ENCODE peak calls at places on chromosomes 7 and 10, in ten cellular contexts. A is tibial nerve, X is body of pancreas, H is neuronal stem cell, B is K562, O is tibial artery, F is AG04450, C is ovary, K is small intestine, M is hepatocyte. I is an unnamed sample.

GRCh38 chr7:2802082-2802481 is 42.0 kb downstream of the GNA12 start:
- DNase-seq in A (no peak), X (no peak), H (no peak), B (no peak), O (no peak), F (no peak), C (no peak), K (no peak), M (no peak), I (no peak)

GRCh38 chr7:1055084-1055450 is 10.7 kb downstream of the GPR146 start:
- DNase-seq in A (no peak), X (no peak), H (no peak), B (peak; percentile 83), O (peak; percentile 83), F (peak; percentile 8), C (peak; percentile 88), K (no peak), M (peak; percentile 50), I (peak; percentile 94)

GRCh38 chr10:110141185-110141584 is 66.2 kb upstream of the MXI1 start:
- DNase-seq in A (no peak), X (no peak), H (no peak), B (no peak), O (no peak), F (no peak), C (no peak), K (peak; percentile 95), M (peak; percentile 44), I (no peak)

GRCh38 chr10:86265877-86266259 is 100.7 kb downstream of the GRID1 start:
- DNase-seq in A (no peak), X (no peak), H (no peak), B (no peak), O (peak; percentile 39), F (no peak), C (no peak), K (no peak), M (no peak), I (no peak)

GRCh38 chr7:38492010-38492409 is 139.2 kb downstream of the AMPH start:
- DNase-seq in A (no peak), X (no peak), H (no peak), B (no peak), O (no peak), F (no peak), C (no peak), K (no peak), M (no peak), I (no peak)

GRCh38 chr7:17299477-17299991 is 1.1 kb downstream of the AHR start:
- DNase-seq in A (no peak), X (no peak), H (peak; percentile 24), B (no peak), O (no peak), F (no peak), C (no peak), K (peak; percentile 51), M (peak; percentile 15), I (no peak)

GRCh38 chr10:4459531-4459930 is 366.5 kb upstream of the AKR1E2 start:
- DNase-seq in A (no peak), X (no peak), H (no peak), B (no peak), O (no peak), F (no peak), C (no peak), K (peak; percentile 83), M (peak; percentile 76), I (no peak)

GRCh38 chr7:265998-266850 is 23.7 kb upstream of the FOXL3 start:
- DNase-seq in A (no peak), X (no peak), H (no peak), B (no peak), O (no peak), F (no peak), C (no peak), K (peak; percentile 30), M (no peak), I (no peak)

DNA sequence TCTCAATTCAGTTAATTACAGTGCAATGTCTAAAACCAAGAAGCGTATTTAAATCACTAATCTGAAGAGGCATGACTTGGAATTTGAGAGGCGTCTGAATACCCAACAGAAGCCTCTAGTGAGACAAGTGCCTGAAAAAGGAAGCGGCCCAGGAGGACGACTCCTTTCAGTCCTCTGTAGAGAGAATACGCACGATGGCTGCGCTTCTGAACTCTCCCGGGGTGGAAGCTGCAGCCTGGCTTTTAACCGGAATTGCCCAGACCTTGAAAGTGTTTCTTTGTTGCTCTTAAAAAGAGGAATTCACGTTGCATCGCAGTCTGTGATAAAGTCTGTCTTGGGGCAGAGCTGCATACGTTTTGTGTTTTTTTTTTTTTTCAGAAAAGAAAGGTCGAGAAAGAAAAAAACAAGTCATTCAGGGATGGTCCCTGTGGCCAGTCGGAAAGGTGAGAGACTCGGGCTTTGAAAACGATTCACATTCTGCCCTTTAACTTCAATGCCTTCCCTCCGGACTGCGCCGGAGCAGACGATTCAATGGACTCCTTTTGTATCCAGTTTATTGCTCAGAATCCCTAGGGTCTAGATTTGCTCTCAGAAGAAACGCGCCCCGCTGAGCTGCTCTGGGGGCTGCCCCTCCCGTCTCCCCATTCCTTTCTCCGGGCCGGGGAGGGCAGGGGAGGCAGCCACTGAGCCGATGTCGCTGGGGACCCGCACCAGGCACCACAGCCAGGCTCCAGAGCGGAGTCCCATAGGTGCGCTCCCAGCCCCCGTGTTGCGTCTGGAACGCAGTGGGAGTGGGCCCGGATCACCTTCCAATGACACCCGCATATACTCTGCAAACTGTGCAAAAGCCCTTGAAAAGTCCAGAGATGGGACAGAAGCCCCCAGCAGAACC is 994 bp upstream of the PTF1A start:
- DNase-seq in A (no peak), X (peak; percentile 41), H (no peak), B (no peak), O (no peak), F (no peak), C (no peak), K (no peak), M (no peak), I (no peak)
- H3K27me3 ChIP-seq in A (peaks cover 84% of the 10 kb centered on the region), X (no peaks in the 10 kb centered on the region), H (peaks cover 94% of the 10 kb centered on the region), B (peaks cover 9% of the 10 kb centered on the region), O (peaks cover 70% of the 10 kb centered on the region), F (peaks cover 39% of the 10 kb centered on the region), C (no peaks in the 10 kb centered on the region), K (peaks cover 29% of the 10 kb centered on the region), M (peaks cover 82% of the 10 kb centered on the region), I (peaks cover 66% of the 10 kb centered on the region)

GRCh38 chr7:158280467-158281154 is 307.0 kb downstream of the PTPRN2 start:
- DNase-seq in A (no peak), X (no peak), H (no peak), B (no peak), O (peak; percentile 31), F (no peak), C (no peak), K (no peak), M (no peak), I (no peak)

GRCh38 chr7:158276414-158277218 is 311.0 kb downstream of the PTPRN2 start:
- DNase-seq in A (no peak), X (no peak), H (no peak), B (no peak), O (peak; percentile 46), F (no peak), C (no peak), K (no peak), M (no peak), I (no peak)

GRCh38 chr7:158277219-158278141 is 310.1 kb downstream of the PTPRN2 start:
- DNase-seq in A (no peak), X (no peak), H (no peak), B (no peak), O (peak; percentile 54), F (no peak), C (no peak), K (no peak), M (no peak), I (no peak)

GRCh38 chr7:158279539-158280466 is 307.8 kb downstream of the PTPRN2 start:
- DNase-seq in A (no peak), X (no peak), H (no peak), B (no peak), O (peak; percentile 53), F (no peak), C (no peak), K (no peak), M (no peak), I (no peak)

DNA sequence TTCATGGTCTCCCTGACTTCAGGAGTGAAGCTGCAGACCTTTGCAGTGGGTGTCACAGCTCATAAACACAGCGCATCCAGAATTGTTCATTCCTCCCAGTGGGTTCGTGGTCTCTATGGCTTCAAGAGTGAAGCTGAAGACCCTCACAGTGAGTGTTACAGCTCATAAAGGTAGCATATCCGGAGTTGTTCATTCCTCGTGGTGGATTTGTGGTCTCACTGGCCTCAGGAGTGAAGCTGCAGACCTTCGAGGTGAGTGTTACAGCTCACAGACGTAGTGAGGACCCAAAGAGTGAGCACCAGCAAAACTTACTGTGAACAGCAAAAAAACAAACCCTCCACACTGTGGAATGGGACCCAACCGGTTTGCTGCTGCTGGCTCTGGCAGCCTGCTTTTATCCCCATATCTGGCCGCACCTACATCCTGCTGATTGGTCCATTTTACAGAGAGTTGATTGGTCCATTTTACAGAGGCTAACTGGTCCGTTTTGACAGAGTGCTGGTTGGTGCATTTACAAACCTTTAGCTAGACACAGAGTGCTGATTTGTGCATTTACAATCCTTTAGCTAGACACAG is 308.8 kb downstream of the PTPRN2 start:
- DNase-seq in A (no peak), X (no peak), H (no peak), B (no peak), O (peak; percentile 5), F (no peak), C (no peak), K (no peak), M (no peak), I (no peak)
- H3K9me3 ChIP-seq in A (peaks cover 13% of the 10 kb centered on the region), X (no peaks in the 10 kb centered on the region), H (peaks cover 8% of the 10 kb centered on the region), B (no peaks in the 10 kb centered on the region), O (no peaks in the 10 kb centered on the region), F (peaks cover 94% of the 10 kb centered on the region), C (no peaks in the 10 kb centered on the region), K (no peaks in the 10 kb centered on the region), M (no peaks in the 10 kb centered on the region), I (no peaks in the 10 kb centered on the region)

DNA sequence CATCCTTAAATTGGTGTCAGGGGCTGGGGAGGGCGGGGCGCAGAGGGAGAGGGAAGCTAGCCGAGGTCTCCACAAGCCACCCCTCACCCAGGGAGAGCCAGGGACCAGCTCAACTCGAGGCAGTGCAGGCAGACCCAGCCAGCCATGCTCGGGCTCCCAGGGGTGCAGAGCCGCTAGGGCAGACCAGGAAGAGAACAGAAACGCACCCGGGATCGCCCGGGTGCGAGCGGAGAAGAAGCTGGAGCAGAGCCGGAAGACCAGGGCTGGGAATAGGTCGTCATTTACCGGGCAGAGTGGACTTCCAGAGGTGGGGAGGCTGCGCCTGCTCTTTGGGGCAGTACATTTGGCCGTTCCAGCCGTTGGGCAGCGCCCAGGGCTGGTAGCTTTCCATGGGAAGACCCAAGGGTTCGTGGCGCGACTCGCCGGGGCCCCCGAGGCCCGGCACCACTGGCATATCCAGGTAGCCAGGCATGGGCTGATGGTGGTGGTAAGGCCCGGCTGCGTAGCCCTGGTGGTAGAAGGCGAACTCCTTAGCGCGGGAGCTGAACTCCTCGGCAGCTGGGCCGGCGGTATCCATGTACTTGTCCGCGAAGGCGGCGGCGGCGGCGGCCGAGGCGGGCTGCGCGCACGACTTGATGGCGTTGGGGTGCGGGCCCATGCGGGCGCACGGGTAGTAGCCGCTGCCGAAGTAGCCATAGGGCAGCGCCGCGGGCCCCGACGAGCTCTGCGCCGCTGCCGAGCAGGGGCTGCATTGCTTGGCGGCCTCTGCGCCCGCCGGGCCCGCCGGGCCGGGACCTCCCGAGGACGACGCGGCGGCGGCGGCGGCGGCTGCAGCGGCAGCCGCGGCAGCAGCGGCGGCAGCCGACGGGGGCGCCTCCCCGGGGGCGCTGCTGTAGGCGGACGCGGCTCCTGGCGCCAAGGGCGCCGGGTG is 755 bp downstream of the HOXA13 start:
- DNase-seq in A (no peak), X (no peak), H (no peak), B (no peak), O (peak; percentile 66), F (no peak), C (no peak), K (no peak), M (no peak), I (no peak)
- H3K27me3 ChIP-seq in A (peaks cover 90% of the 10 kb centered on the region), X (peaks cover 90% of the 10 kb centered on the region), H (peaks cover 85% of the 10 kb centered on the region), B (peaks cover 30% of the 10 kb centered on the region), O (peaks cover 97% of the 10 kb centered on the region), F (peaks cover 83% of the 10 kb centered on the region), C (peaks cover 6% of the 10 kb centered on the region), K (peaks cover 19% of the 10 kb centered on the region), M (peaks cover 80% of the 10 kb centered on the region), I (peaks cover 99% of the 10 kb centered on the region)

DNA sequence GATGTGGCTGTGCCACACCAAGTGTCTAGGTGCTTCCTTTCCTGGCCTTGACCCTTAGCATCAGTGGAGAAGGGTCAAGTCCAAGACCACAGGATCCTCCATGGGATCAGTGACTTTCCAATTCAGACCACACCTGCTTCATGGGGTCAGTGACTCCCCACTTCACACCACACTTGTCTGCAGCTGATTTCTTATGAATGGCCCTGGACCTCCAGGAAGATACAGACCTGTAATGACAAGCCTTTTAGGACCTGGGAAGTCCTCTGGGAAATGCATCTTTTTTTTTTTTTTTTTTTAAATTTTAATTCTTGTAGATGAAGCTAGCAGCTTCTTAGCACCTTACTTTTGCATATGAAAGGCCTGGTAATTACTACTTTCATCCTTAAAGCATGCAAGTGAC is 1018.5 kb downstream of the TYW1 start:
- DNase-seq in A (no peak), X (no peak), H (no peak), B (no peak), O (no peak), F (no peak), C (no peak), K (no peak), M (no peak), I (no peak)
- H3K9me3 ChIP-seq in A (no peaks in the 10 kb centered on the region), X (no peaks in the 10 kb centered on the region), H (no peaks in the 10 kb centered on the region), B (no peaks in the 10 kb centered on the region), O (no peaks in the 10 kb centered on the region), F (peaks cover 48% of the 10 kb centered on the region), C (no peaks in the 10 kb centered on the region), K (no peaks in the 10 kb centered on the region), M (no peaks in the 10 kb centered on the region), I (no peaks in the 10 kb centered on the region)